ENCODE peak calls at places on chromosomes 5 and 9, in seven cellular contexts. One of them, this sample, is unnamed.

GRCh38 chr9:4167040-4167671 is 132.7 kb downstream of the GLIS3 start:
- DNase-seq in IMR-90: peak; percentile 88
- DNase-seq in trophoblast cell: peak; percentile 89
- DNase-seq in neuronal stem cell: no peak
- DNase-seq in mesendoderm: no peak
- DNase-seq in mesenchymal stem cell: no peak
- DNase-seq in H1: no peak
- DNase-seq in this sample: no peak

GRCh38 chr9:120413121-120414048 is 166.6 kb downstream of the CDK5RAP2 start:
- DNase-seq in IMR-90: no peak
- DNase-seq in trophoblast cell: no peak
- DNase-seq in neuronal stem cell: peak; percentile 36
- DNase-seq in mesendoderm: peak; percentile 55
- DNase-seq in mesenchymal stem cell: no peak
- DNase-seq in H1: peak; percentile 52
- DNase-seq in this sample: peak; percentile 43

GRCh38 chr5:102450313-102450990 is 48.3 kb downstream of the SLCO6A1 start:
- DNase-seq in IMR-90: no peak
- DNase-seq in trophoblast cell: peak; percentile 3
- DNase-seq in neuronal stem cell: no peak
- DNase-seq in mesendoderm: peak; percentile 77
- DNase-seq in mesenchymal stem cell: peak; percentile 4
- DNase-seq in H1: peak; percentile 47
- DNase-seq in this sample: peak; percentile 53

GRCh38 chr9:37976714-37977477 is 73.0 kb upstream of the SLC25A51 start:
- DNase-seq in IMR-90: peak; percentile 97
- DNase-seq in trophoblast cell: no peak
- DNase-seq in neuronal stem cell: no peak
- DNase-seq in mesendoderm: no peak
- DNase-seq in mesenchymal stem cell: peak; percentile 96
- DNase-seq in H1: no peak
- DNase-seq in this sample: no peak

GRCh38 chr5:91928751-91929521 is 545.8 kb upstream of the ARRDC3 start:
- DNase-seq in IMR-90: peak; percentile 31
- DNase-seq in trophoblast cell: peak; percentile 41
- DNase-seq in neuronal stem cell: no peak
- DNase-seq in mesendoderm: peak; percentile 45
- DNase-seq in mesenchymal stem cell: peak; percentile 28
- DNase-seq in H1: no peak
- DNase-seq in this sample: no peak

GRCh38 chr5:95718203-95718602 is 12.9 kb upstream of the RHOBTB3 start:
- DNase-seq in IMR-90: no peak
- DNase-seq in trophoblast cell: peak; percentile 56
- DNase-seq in neuronal stem cell: no peak
- DNase-seq in mesendoderm: peak; percentile 92
- DNase-seq in mesenchymal stem cell: peak; percentile 69
- DNase-seq in H1: no peak
- DNase-seq in this sample: no peak

GRCh38 chr5:124289641-124290201 is 456.7 kb downstream of the ZNF608 start:
- DNase-seq in IMR-90: no peak
- DNase-seq in trophoblast cell: no peak
- DNase-seq in neuronal stem cell: no peak
- DNase-seq in mesendoderm: peak; percentile 77
- DNase-seq in mesenchymal stem cell: no peak
- DNase-seq in H1: peak; percentile 47
- DNase-seq in this sample: peak; percentile 90

GRCh38 chr9:93451762-93452709 is 551 bp downstream of the FAM120A start:
- DNase-seq in IMR-90: peak; percentile 33
- DNase-seq in trophoblast cell: peak; percentile 61
- DNase-seq in neuronal stem cell: peak; percentile 46
- DNase-seq in mesendoderm: peak; percentile 65
- DNase-seq in mesenchymal stem cell: peak; percentile 60
- DNase-seq in H1: peak; percentile 71
- DNase-seq in this sample: peak; percentile 46

GRCh38 chr9:14316574-14317304 is 2.8 kb upstream of the NFIB start:
- DNase-seq in IMR-90: no peak
- DNase-seq in trophoblast cell: no peak
- DNase-seq in neuronal stem cell: no peak
- DNase-seq in mesendoderm: peak; percentile 59
- DNase-seq in mesenchymal stem cell: no peak
- DNase-seq in H1: no peak
- DNase-seq in this sample: no peak

GRCh38 chr5:67094476-67095300 is 101.9 kb downstream of the CD180 start:
- DNase-seq in IMR-90: peak; percentile 56
- DNase-seq in trophoblast cell: peak; percentile 27
- DNase-seq in neuronal stem cell: no peak
- DNase-seq in mesendoderm: peak; percentile 85
- DNase-seq in mesenchymal stem cell: peak; percentile 84
- DNase-seq in H1: no peak
- DNase-seq in this sample: peak; percentile 61

GRCh38 chr5:27908341-27908740 is 870.0 kb upstream of the CDH9 start:
- DNase-seq in IMR-90: no peak
- DNase-seq in trophoblast cell: peak; percentile 34
- DNase-seq in neuronal stem cell: no peak
- DNase-seq in mesendoderm: peak; percentile 0
- DNase-seq in mesenchymal stem cell: no peak
- DNase-seq in H1: no peak
- DNase-seq in this sample: no peak

GRCh38 chr5:163407034-163407652 is 30.3 kb upstream of the CCNG1 start:
- DNase-seq in IMR-90: no peak
- DNase-seq in trophoblast cell: no peak
- DNase-seq in neuronal stem cell: no peak
- DNase-seq in mesendoderm: peak; percentile 47
- DNase-seq in mesenchymal stem cell: peak; percentile 2
- DNase-seq in H1: no peak
- DNase-seq in this sample: no peak

GRCh38 chr5:129770034-129770433 is 22.1 kb downstream of the MINAR2 start:
- DNase-seq in IMR-90: no peak
- DNase-seq in trophoblast cell: peak; percentile 23
- DNase-seq in neuronal stem cell: no peak
- DNase-seq in mesendoderm: no peak
- DNase-seq in mesenchymal stem cell: no peak
- DNase-seq in H1: no peak
- DNase-seq in this sample: no peak
- H2BK120ac ChIP-seq in IMR-90: no peak overlapping the region
- H2BK120ac ChIP-seq in trophoblast cell: no peak overlapping the region
- H2BK120ac ChIP-seq in neuronal stem cell: no peak overlapping the region
- H2BK120ac ChIP-seq in mesendoderm: no peak overlapping the region
- H2BK120ac ChIP-seq in mesenchymal stem cell: no peak overlapping the region
- H2BK120ac ChIP-seq in H1: no peak overlapping the region
- H2BK120ac ChIP-seq in this sample: no peak overlapping the region

DNA sequence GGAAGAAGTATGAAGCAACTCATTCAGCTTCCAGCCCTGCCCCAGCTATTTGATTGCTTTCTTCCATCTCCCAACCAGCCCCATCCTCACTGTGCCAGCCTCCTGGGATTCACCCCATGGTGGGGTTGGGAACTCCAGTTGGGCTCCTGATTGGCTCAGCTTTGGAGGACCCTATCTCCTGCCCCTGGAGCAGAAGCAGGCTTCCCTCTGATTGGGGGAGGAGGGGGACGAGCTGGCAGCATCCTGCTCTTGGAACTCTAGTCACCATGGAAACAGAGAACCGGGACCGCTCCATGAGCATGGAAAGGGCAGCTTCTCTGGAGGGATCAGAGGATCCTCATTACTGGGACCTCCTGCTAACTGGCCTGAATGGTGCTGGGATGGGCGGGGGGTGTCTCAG is 2.6 kb downstream of the SLC6A7 start:
- DNase-seq in IMR-90: no peak
- DNase-seq in trophoblast cell: no peak
- DNase-seq in neuronal stem cell: no peak
- DNase-seq in mesendoderm: peak; percentile 14
- DNase-seq in mesenchymal stem cell: no peak
- DNase-seq in H1: no peak
- DNase-seq in this sample: no peak
- H2BK120ac ChIP-seq in IMR-90: no peak overlapping the region
- H2BK120ac ChIP-seq in trophoblast cell: no peak overlapping the region
- H2BK120ac ChIP-seq in neuronal stem cell: no peak overlapping the region
- H2BK120ac ChIP-seq in mesendoderm: no peak overlapping the region
- H2BK120ac ChIP-seq in mesenchymal stem cell: no peak overlapping the region
- H2BK120ac ChIP-seq in H1: no peak overlapping the region
- H2BK120ac ChIP-seq in this sample: no peak overlapping the region

DNA sequence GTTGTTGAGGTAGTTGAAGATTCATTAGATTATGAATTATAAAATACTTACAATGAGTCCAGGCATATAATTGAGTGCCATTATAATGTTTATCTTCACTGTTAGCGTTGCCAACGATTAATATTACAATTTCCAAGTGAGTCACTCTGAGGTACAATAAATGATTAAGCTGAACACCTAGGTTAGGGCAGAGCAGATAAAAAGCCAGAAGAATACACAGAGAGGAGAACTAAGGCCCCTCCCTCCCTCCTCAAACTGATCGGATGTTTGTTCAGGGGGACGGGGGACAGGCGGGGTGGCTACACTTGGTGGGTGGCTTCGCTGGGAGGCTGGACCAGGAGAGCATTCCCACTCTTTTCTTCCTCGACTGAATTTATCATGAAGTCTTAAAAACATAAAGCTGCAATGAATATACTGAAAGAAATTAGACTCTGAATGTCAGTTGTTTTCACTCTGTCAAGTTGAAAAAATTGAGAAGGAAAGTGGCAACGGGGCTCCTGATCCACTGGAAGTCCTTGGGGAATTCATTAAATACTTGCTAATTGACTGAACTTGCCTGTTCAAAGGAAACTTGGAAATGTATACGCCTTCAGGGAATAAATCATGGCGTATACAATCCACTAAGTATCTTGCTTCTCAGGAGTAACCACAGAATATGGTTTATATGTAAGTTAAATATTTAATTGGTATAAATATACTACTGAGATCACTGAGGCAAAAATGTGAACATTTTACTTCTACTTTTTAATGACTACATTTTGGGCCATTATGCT is 198.1 kb downstream of the TSSK1B start:
- DNase-seq in IMR-90: no peak
- DNase-seq in trophoblast cell: no peak
- DNase-seq in neuronal stem cell: no peak
- DNase-seq in mesendoderm: peak; percentile 73
- DNase-seq in mesenchymal stem cell: no peak
- DNase-seq in H1: peak; percentile 43
- DNase-seq in this sample: no peak
- H2BK120ac ChIP-seq in IMR-90: no peak overlapping the region
- H2BK120ac ChIP-seq in trophoblast cell: peak overlapping the region; percentile 30
- H2BK120ac ChIP-seq in neuronal stem cell: no peak overlapping the region
- H2BK120ac ChIP-seq in mesendoderm: no peak overlapping the region
- H2BK120ac ChIP-seq in mesenchymal stem cell: no peak overlapping the region
- H2BK120ac ChIP-seq in H1: no peak overlapping the region
- H2BK120ac ChIP-seq in this sample: no peak overlapping the region

GRCh38 chr9:134476256-134476941 is 150.1 kb downstream of the RXRA start:
- DNase-seq in IMR-90: no peak
- DNase-seq in trophoblast cell: no peak
- DNase-seq in neuronal stem cell: no peak
- DNase-seq in mesendoderm: no peak
- DNase-seq in mesenchymal stem cell: no peak
- DNase-seq in H1: no peak
- DNase-seq in this sample: no peak
- H2BK120ac ChIP-seq in IMR-90: peak overlapping the region; percentile 11
- H2BK120ac ChIP-seq in trophoblast cell: no peak overlapping the region
- H2BK120ac ChIP-seq in neuronal stem cell: no peak overlapping the region
- H2BK120ac ChIP-seq in mesendoderm: no peak overlapping the region
- H2BK120ac ChIP-seq in mesenchymal stem cell: no peak overlapping the region
- H2BK120ac ChIP-seq in H1: no peak overlapping the region
- H2BK120ac ChIP-seq in this sample: no peak overlapping the region

GRCh38 chr9:16205455-16205854 is 652.6 kb downstream of the CCDC171 start:
- DNase-seq in IMR-90: no peak
- DNase-seq in trophoblast cell: no peak
- DNase-seq in neuronal stem cell: no peak
- DNase-seq in mesendoderm: no peak
- DNase-seq in mesenchymal stem cell: no peak
- DNase-seq in H1: no peak
- DNase-seq in this sample: no peak
- H2BK120ac ChIP-seq in IMR-90: no peak overlapping the region
- H2BK120ac ChIP-seq in trophoblast cell: no peak overlapping the region
- H2BK120ac ChIP-seq in neuronal stem cell: no peak overlapping the region
- H2BK120ac ChIP-seq in mesendoderm: no peak overlapping the region
- H2BK120ac ChIP-seq in mesenchymal stem cell: no peak overlapping the region
- H2BK120ac ChIP-seq in H1: no peak overlapping the region
- H2BK120ac ChIP-seq in this sample: no peak overlapping the region

GRCh38 chr5:74660863-74661262 is 20.3 kb upstream of the ENC1 start:
- DNase-seq in IMR-90: no peak
- DNase-seq in trophoblast cell: no peak
- DNase-seq in neuronal stem cell: no peak
- DNase-seq in mesendoderm: no peak
- DNase-seq in mesenchymal stem cell: no peak
- DNase-seq in H1: no peak
- DNase-seq in this sample: no peak
- H2BK120ac ChIP-seq in IMR-90: no peak overlapping the region
- H2BK120ac ChIP-seq in trophoblast cell: no peak overlapping the region
- H2BK120ac ChIP-seq in neuronal stem cell: no peak overlapping the region
- H2BK120ac ChIP-seq in mesendoderm: no peak overlapping the region
- H2BK120ac ChIP-seq in mesenchymal stem cell: no peak overlapping the region
- H2BK120ac ChIP-seq in H1: no peak overlapping the region
- H2BK120ac ChIP-seq in this sample: no peak overlapping the region